ENCODE peak calls at places on chromosome 19, in four cellular contexts. I is suprapubic skin, Q is HepG2, V is heart left ventricle. E is an unnamed sample.

GRCh38 chr19:39409207-39409885 is 2.7 kb downstream of the ZFP36 start:
- DNase-seq in V (peak), I (peak), Q (peak), E (peak)

GRCh38 chr19:50314724-50315700 is 14.2 kb downstream of the KCNC3 start:
- DNase-seq in Q (no peak), V (no peak), I (peak), E (no peak)

GRCh38 chr19:53511933-53512374 is 26.0 kb upstream of the ZNF331 start:
- DNase-seq in Q (peak), V (peak), I (no peak), E (peak)

GRCh38 chr19:18202759-18203407 is 959 bp downstream of the RAB3A start:
- DNase-seq in V (peak), Q (no peak), I (peak), E (no peak)

GRCh38 chr19:39802958-39803357 is 24.3 kb downstream of the LEUTX start:
- DNase-seq in Q (no peak), V (no peak), I (no peak), E (no peak)

GRCh38 chr19:11021760-11022144 is 60.9 kb downstream of the SMARCA4 start:
- DNase-seq in Q (no peak), V (no peak), I (no peak), E (no peak)

GRCh38 chr19:32238076-32238475 is 107.3 kb upstream of the ZNF507 start:
- DNase-seq in I (no peak), Q (no peak), V (no peak), E (no peak)

GRCh38 chr19:45767881-45768643 is 990 bp downstream of the SIX5 start:
- DNase-seq in V (peak), Q (peak), I (peak), E (peak)

GRCh38 chr19:53092723-53093122 is 10.5 kb downstream of the ZNF160 start:
- DNase-seq in I (no peak), V (no peak), Q (no peak), E (no peak)

GRCh38 chr19:56725829-56726424 is 54.4 kb upstream of the ZNF835 start:
- DNase-seq in Q (no peak), I (no peak), V (no peak), E (no peak)

GRCh38 chr19:12946092-12946845 is 607 bp downstream of the RAD23A start:
- DNase-seq in I (no peak), V (peak), Q (peak), E (no peak)

GRCh38 chr19:44673510-44673909 is 2.2 kb downstream of the CEACAM19 start:
- DNase-seq in Q (no peak), I (no peak), V (no peak), E (no peak)

GRCh38 chr19:49339364-49340068 is 4.3 kb downstream of the CD37 start:
- DNase-seq in Q (no peak), V (peak), I (peak), E (peak)

GRCh38 chr19:15285896-15286591 is 46.3 kb downstream of the BRD4 start:
- DNase-seq in V (no peak), Q (no peak), I (no peak), E (no peak)

GRCh38 chr19:768424-768823 is 17.5 kb downstream of the MISP start:
- DNase-seq in I (no peak), V (no peak), Q (no peak), E (no peak)

GRCh38 chr19:13996928-13997636 is 9.0 kb downstream of the RFX1 start:
- DNase-seq in V (peak), I (no peak), Q (no peak), E (no peak)

GRCh38 chr19:40467007-40467565 is 285 bp downstream of the SPTBN4 start:
- DNase-seq in I (no peak), Q (no peak), V (no peak), E (no peak)

GRCh38 chr19:46303702-46304397 is 7.0 kb downstream of the HIF3A start:
- DNase-seq in I (peak), V (peak), Q (no peak), E (no peak)

GRCh38 chr19:40718774-40719391 is 2.0 kb downstream of the ITPKC start:
- DNase-seq in I (peak), Q (peak), V (peak), E (peak)

GRCh38 chr19:53254451-53255341 is at the start of gene ZNF677:
- DNase-seq in Q (no peak), V (peak), I (peak), E (peak)

GRCh38 chr19:42076375-42076944 is 494 bp downstream of the ZNF574 start:
- DNase-seq in V (peak), I (peak), Q (no peak), E (peak)

GRCh38 chr19:17327654-17328516 is 6.8 kb downstream of the ANO8 start:
- DNase-seq in Q (peak), V (no peak), I (peak), E (no peak)

GRCh38 chr19:12834418-12834943 is at the start of gene RTBDN:
- DNase-seq in Q (no peak), V (no peak), I (no peak), E (no peak)

GRCh38 chr19:15841875-15842569 is 26.6 kb upstream of the OR10H1 start:
- DNase-seq in V (no peak), I (peak), Q (no peak), E (no peak)

GRCh38 chr19:13100031-13100588 is 2.5 kb downstream of the LYL1 start:
- DNase-seq in I (no peak), Q (no peak), V (peak), E (no peak)

GRCh38 chr19:57227461-57227860 is 3.4 kb upstream of the AURKC start:
- DNase-seq in V (no peak), Q (no peak), I (no peak), E (no peak)

GRCh38 chr19:30640266-30640965 is 268.2 kb downstream of the ZNF536 start:
- DNase-seq in Q (no peak), V (no peak), I (no peak), E (no peak)

GRCh38 chr19:37654118-37654517 is 1.1 kb downstream of the ZFP30 start:
- DNase-seq in V (no peak), Q (no peak), I (no peak), E (no peak)

GRCh38 chr19:11754663-11755062 is 12.1 kb upstream of the ZNF441 start:
- DNase-seq in I (no peak), Q (no peak), V (no peak), E (no peak)

GRCh38 chr19:35253316-35254286 is 4.8 kb downstream of the LSR start:
- DNase-seq in I (no peak), Q (peak), V (no peak), E (no peak)

GRCh38 chr19:47697863-47698609 is 15.2 kb upstream of the EHD2 start:
- DNase-seq in I (no peak), Q (peak), V (peak), E (peak)

GRCh38 chr19:4140237-4140711 is 13.2 kb upstream of the CREB3L3 start:
- DNase-seq in V (no peak), I (no peak), Q (peak), E (no peak)
- TF ChIP-seq POLR2A in V (no peak), I (no peak), Q (no peak), E (no peak)

DNA sequence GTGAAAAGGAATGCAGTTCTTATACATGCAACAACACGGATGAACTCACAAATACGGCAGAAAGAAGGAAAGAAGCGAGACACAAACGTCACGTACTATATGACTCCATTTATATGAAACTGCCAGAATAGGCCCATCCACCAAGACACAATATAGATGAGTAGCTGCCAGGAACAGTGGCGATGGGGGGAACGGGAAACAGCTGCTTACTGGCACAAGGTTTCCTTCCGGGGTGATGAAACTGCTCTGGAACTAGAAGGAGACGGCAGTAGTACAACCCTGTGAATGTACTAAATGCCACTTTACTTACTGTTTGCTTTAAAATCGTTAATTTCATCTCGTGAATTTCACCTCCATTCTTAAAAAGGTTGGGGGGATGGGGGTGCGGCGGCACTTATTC is 28.9 kb downstream of the MLLT1 start:
- DNase-seq in Q (no peak), I (no peak), V (no peak), E (no peak)
- H3K4me3 ChIP-seq in Q (no peak), I (no peak), V (no peak), E (no peak)

DNA sequence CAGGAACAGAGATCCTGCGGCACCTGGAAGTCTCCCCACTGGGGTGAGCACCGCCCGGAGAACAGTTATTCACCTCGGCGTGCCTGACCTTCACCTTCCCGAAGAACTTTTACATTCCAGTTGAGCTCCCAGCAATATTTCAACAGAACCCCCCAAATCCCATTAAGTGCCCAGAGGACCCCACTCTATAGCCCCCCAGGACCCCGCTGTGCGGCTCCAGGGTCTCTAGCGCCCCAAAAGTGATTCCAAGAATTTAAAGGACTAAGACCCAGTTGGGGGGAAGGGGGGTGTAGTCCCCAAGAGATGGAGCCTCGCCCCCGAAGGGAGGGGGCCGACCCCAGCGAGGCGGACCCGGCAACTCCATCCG is 480 bp downstream of the GPR108 start:
- DNase-seq in Q (no peak), I (no peak), V (no peak), E (no peak)
- H3K27ac ChIP-seq in Q (peak), I (peak), V (peak), E (peak)

GRCh38 chr19:2270157-2270571 is 11.8 kb downstream of the PEAK3 start:
- DNase-seq in V (peak), I (peak), Q (no peak), E (no peak)

GRCh38 chr19:2271516-2272103 is 10.4 kb downstream of the PEAK3 start:
- DNase-seq in V (peak), Q (no peak), I (peak), E (no peak)

GRCh38 chr19:2268861-2269243 is 12.6 kb upstream of the JSRP1 start:
- DNase-seq in I (no peak), Q (no peak), V (no peak), E (no peak)

GRCh38 chr19:2269244-2270156 is 12.5 kb downstream of the PEAK3 start:
- DNase-seq in V (peak), Q (peak), I (peak), E (peak)

GRCh38 chr19:2270572-2271515 is 11.1 kb downstream of the PEAK3 start:
- DNase-seq in Q (peak), V (peak), I (peak), E (peak)
- TF ChIP-seq POLR2A in Q (peak), V (no peak), I (no peak), E (peak)

DNA sequence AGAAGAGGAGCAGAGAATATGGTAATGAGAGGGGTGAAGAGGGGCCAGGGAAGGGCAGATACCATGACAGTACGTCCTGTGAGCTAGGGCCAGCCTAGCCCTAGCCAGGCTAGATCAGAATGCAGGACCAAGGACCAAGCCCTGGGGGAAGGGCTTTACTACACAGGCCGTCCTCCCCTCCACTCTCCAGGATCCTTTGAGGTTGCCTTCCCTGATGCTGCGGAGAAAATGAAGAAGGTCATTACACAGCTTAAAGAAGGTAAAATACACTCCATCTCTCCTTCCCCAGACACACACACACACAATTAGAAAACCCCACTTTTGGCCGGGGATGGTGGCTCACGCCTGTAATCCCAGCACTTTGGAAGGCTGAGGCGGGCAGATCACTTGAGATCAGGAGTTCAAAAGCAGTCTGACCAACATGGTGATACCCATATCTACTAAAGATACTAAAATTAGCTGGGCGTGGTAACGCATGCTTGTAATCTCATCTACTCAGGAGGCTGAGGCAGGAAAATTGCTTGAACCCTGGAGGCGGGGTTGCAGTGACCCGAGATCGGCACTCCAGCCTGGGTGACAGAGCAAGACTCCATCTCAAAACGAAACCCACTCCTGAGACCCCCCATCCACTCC is 8.5 kb downstream of the SPACA6 start:
- DNase-seq in Q (no peak), V (no peak), I (no peak), E (no peak)
- H3K4me3 ChIP-seq in Q (no peak), V (no peak), I (no peak), E (no peak)

GRCh38 chr19:55091955-55092354 is 16.3 kb downstream of the EPS8L1 start:
- DNase-seq in V (peak), Q (no peak), I (peak), E (no peak)
- H3K27ac ChIP-seq in V (peak), Q (no peak), I (no peak), E (no peak)